ENCODE peak calls at places on chromosomes 12 and 14, in five cellular contexts. One of them, this sample, is unnamed.

GRCh38 chr14:101962503-101962874 is 1.9 kb upstream of the DYNC1H1 start:
- DNase-seq in activated CD4-positive, alpha-beta T cell treated with anti-CD3 and anti-CD28 coated beads for 24 hours: no peak
- DNase-seq in left ventricle myocardium superior: peak
- DNase-seq in CD8-positive, alpha-beta memory T cell: no peak
- DNase-seq in neural progenitor cell: no peak
- DNase-seq in this sample: peak

GRCh38 chr12:10641735-10642500 is 28.5 kb upstream of the MAGOHB start:
- DNase-seq in neural progenitor cell: no peak
- DNase-seq in CD8-positive, alpha-beta memory T cell: no peak
- DNase-seq in activated CD4-positive, alpha-beta T cell treated with anti-CD3 and anti-CD28 coated beads for 24 hours: no peak
- DNase-seq in left ventricle myocardium superior: no peak
- DNase-seq in this sample: peak

GRCh38 chr14:104214411-104214810 is 76.0 kb downstream of the KIF26A start:
- DNase-seq in left ventricle myocardium superior: peak
- DNase-seq in neural progenitor cell: no peak
- DNase-seq in CD8-positive, alpha-beta memory T cell: no peak
- DNase-seq in activated CD4-positive, alpha-beta T cell treated with anti-CD3 and anti-CD28 coated beads for 24 hours: no peak
- DNase-seq in this sample: no peak

GRCh38 chr12:4701863-4702262 is 18.3 kb upstream of the GALNT8 start:
- DNase-seq in activated CD4-positive, alpha-beta T cell treated with anti-CD3 and anti-CD28 coated beads for 24 hours: no peak
- DNase-seq in neural progenitor cell: no peak
- DNase-seq in left ventricle myocardium superior: no peak
- DNase-seq in CD8-positive, alpha-beta memory T cell: no peak
- DNase-seq in this sample: no peak

GRCh38 chr14:90278199-90279175 is 22.1 kb downstream of the PSMC1 start:
- DNase-seq in left ventricle myocardium superior: peak
- DNase-seq in activated CD4-positive, alpha-beta T cell treated with anti-CD3 and anti-CD28 coated beads for 24 hours: no peak
- DNase-seq in CD8-positive, alpha-beta memory T cell: no peak
- DNase-seq in neural progenitor cell: no peak
- DNase-seq in this sample: no peak

GRCh38 chr12:63826002-63826585 is 18.4 kb upstream of the SRGAP1 start:
- DNase-seq in activated CD4-positive, alpha-beta T cell treated with anti-CD3 and anti-CD28 coated beads for 24 hours: no peak
- DNase-seq in neural progenitor cell: peak
- DNase-seq in left ventricle myocardium superior: no peak
- DNase-seq in CD8-positive, alpha-beta memory T cell: no peak
- DNase-seq in this sample: peak

GRCh38 chr14:31268216-31268615 is 60.6 kb upstream of the HECTD1 start:
- DNase-seq in neural progenitor cell: no peak
- DNase-seq in activated CD4-positive, alpha-beta T cell treated with anti-CD3 and anti-CD28 coated beads for 24 hours: no peak
- DNase-seq in left ventricle myocardium superior: no peak
- DNase-seq in CD8-positive, alpha-beta memory T cell: no peak
- DNase-seq in this sample: no peak

GRCh38 chr12:122184522-122184921 is 1.6 kb downstream of the LRRC43 start:
- DNase-seq in activated CD4-positive, alpha-beta T cell treated with anti-CD3 and anti-CD28 coated beads for 24 hours: no peak
- DNase-seq in left ventricle myocardium superior: no peak
- DNase-seq in neural progenitor cell: no peak
- DNase-seq in CD8-positive, alpha-beta memory T cell: no peak
- DNase-seq in this sample: no peak

GRCh38 chr12:98469108-98469507 is 46.3 kb upstream of the TMPO start:
- DNase-seq in CD8-positive, alpha-beta memory T cell: no peak
- DNase-seq in left ventricle myocardium superior: no peak
- DNase-seq in activated CD4-positive, alpha-beta T cell treated with anti-CD3 and anti-CD28 coated beads for 24 hours: no peak
- DNase-seq in neural progenitor cell: no peak
- DNase-seq in this sample: no peak

GRCh38 chr12:12704593-12705230 is 8.7 kb upstream of the GPR19 start:
- DNase-seq in left ventricle myocardium superior: no peak
- DNase-seq in CD8-positive, alpha-beta memory T cell: no peak
- DNase-seq in activated CD4-positive, alpha-beta T cell treated with anti-CD3 and anti-CD28 coated beads for 24 hours: no peak
- DNase-seq in neural progenitor cell: peak
- DNase-seq in this sample: peak

GRCh38 chr14:59199614-59200013 is 11.1 kb downstream of the DAAM1 start:
- DNase-seq in left ventricle myocardium superior: no peak
- DNase-seq in neural progenitor cell: no peak
- DNase-seq in activated CD4-positive, alpha-beta T cell treated with anti-CD3 and anti-CD28 coated beads for 24 hours: no peak
- DNase-seq in CD8-positive, alpha-beta memory T cell: no peak
- DNase-seq in this sample: no peak

GRCh38 chr12:123089125-123089524 is 61.8 kb downstream of the PITPNM2 start:
- DNase-seq in activated CD4-positive, alpha-beta T cell treated with anti-CD3 and anti-CD28 coated beads for 24 hours: no peak
- DNase-seq in neural progenitor cell: no peak
- DNase-seq in left ventricle myocardium superior: no peak
- DNase-seq in CD8-positive, alpha-beta memory T cell: no peak
- DNase-seq in this sample: no peak

GRCh38 chr12:41521872-41522379 is 333.8 kb downstream of the PDZRN4 start:
- DNase-seq in CD8-positive, alpha-beta memory T cell: no peak
- DNase-seq in activated CD4-positive, alpha-beta T cell treated with anti-CD3 and anti-CD28 coated beads for 24 hours: no peak
- DNase-seq in left ventricle myocardium superior: no peak
- DNase-seq in neural progenitor cell: no peak
- DNase-seq in this sample: peak

GRCh38 chr14:100722367-100722766 is 4.3 kb upstream of the DLK1 start:
- DNase-seq in left ventricle myocardium superior: no peak
- DNase-seq in CD8-positive, alpha-beta memory T cell: no peak
- DNase-seq in activated CD4-positive, alpha-beta T cell treated with anti-CD3 and anti-CD28 coated beads for 24 hours: no peak
- DNase-seq in neural progenitor cell: no peak
- DNase-seq in this sample: no peak

GRCh38 chr12:46268617-46269428 is at the start of gene SLC38A1:
- DNase-seq in left ventricle myocardium superior: peak
- DNase-seq in CD8-positive, alpha-beta memory T cell: peak
- DNase-seq in neural progenitor cell: peak
- DNase-seq in activated CD4-positive, alpha-beta T cell treated with anti-CD3 and anti-CD28 coated beads for 24 hours: peak
- DNase-seq in this sample: peak

GRCh38 chr14:85444685-85445084 is 85.3 kb upstream of the FLRT2 start:
- DNase-seq in CD8-positive, alpha-beta memory T cell: no peak
- DNase-seq in left ventricle myocardium superior: no peak
- DNase-seq in activated CD4-positive, alpha-beta T cell treated with anti-CD3 and anti-CD28 coated beads for 24 hours: no peak
- DNase-seq in neural progenitor cell: no peak
- DNase-seq in this sample: peak

GRCh38 chr12:105235299-105235746 is 651 bp downstream of the APPL2 start:
- DNase-seq in CD8-positive, alpha-beta memory T cell: no peak
- DNase-seq in neural progenitor cell: peak
- DNase-seq in left ventricle myocardium superior: no peak
- DNase-seq in activated CD4-positive, alpha-beta T cell treated with anti-CD3 and anti-CD28 coated beads for 24 hours: no peak
- DNase-seq in this sample: peak

GRCh38 chr12:51217133-51217967 is 512 bp downstream of the POU6F1 start:
- DNase-seq in left ventricle myocardium superior: peak
- DNase-seq in activated CD4-positive, alpha-beta T cell treated with anti-CD3 and anti-CD28 coated beads for 24 hours: peak
- DNase-seq in CD8-positive, alpha-beta memory T cell: peak
- DNase-seq in neural progenitor cell: peak
- DNase-seq in this sample: peak

GRCh38 chr12:23686095-23686494 is 263.4 kb downstream of the SOX5 start:
- DNase-seq in left ventricle myocardium superior: no peak
- DNase-seq in CD8-positive, alpha-beta memory T cell: no peak
- DNase-seq in neural progenitor cell: no peak
- DNase-seq in activated CD4-positive, alpha-beta T cell treated with anti-CD3 and anti-CD28 coated beads for 24 hours: no peak
- DNase-seq in this sample: no peak

GRCh38 chr12:55723516-55724225 is 3.5 kb downstream of the RDH5 start:
- DNase-seq in neural progenitor cell: no peak
- DNase-seq in CD8-positive, alpha-beta memory T cell: no peak
- DNase-seq in activated CD4-positive, alpha-beta T cell treated with anti-CD3 and anti-CD28 coated beads for 24 hours: no peak
- DNase-seq in left ventricle myocardium superior: no peak
- DNase-seq in this sample: no peak

GRCh38 chr14:32682219-32682618 is 256.5 kb upstream of the NPAS3 start:
- DNase-seq in left ventricle myocardium superior: peak
- DNase-seq in CD8-positive, alpha-beta memory T cell: no peak
- DNase-seq in neural progenitor cell: no peak
- DNase-seq in activated CD4-positive, alpha-beta T cell treated with anti-CD3 and anti-CD28 coated beads for 24 hours: no peak
- DNase-seq in this sample: no peak

GRCh38 chr12:1845886-1846285 is 25.5 kb downstream of the LRTM2 start:
- DNase-seq in left ventricle myocardium superior: no peak
- DNase-seq in activated CD4-positive, alpha-beta T cell treated with anti-CD3 and anti-CD28 coated beads for 24 hours: no peak
- DNase-seq in CD8-positive, alpha-beta memory T cell: no peak
- DNase-seq in neural progenitor cell: no peak
- DNase-seq in this sample: no peak

GRCh38 chr12:91467686-91468085 is 285.1 kb upstream of the DCN start:
- DNase-seq in left ventricle myocardium superior: no peak
- DNase-seq in neural progenitor cell: no peak
- DNase-seq in activated CD4-positive, alpha-beta T cell treated with anti-CD3 and anti-CD28 coated beads for 24 hours: no peak
- DNase-seq in CD8-positive, alpha-beta memory T cell: no peak
- DNase-seq in this sample: no peak

GRCh38 chr14:101600891-101601602 is 39.8 kb downstream of the DIO3 start:
- DNase-seq in neural progenitor cell: no peak
- DNase-seq in activated CD4-positive, alpha-beta T cell treated with anti-CD3 and anti-CD28 coated beads for 24 hours: no peak
- DNase-seq in left ventricle myocardium superior: no peak
- DNase-seq in CD8-positive, alpha-beta memory T cell: no peak
- DNase-seq in this sample: peak

GRCh38 chr12:69284131-69284530 is 44.8 kb downstream of the CPSF6 start:
- DNase-seq in neural progenitor cell: peak
- DNase-seq in CD8-positive, alpha-beta memory T cell: peak
- DNase-seq in left ventricle myocardium superior: peak
- DNase-seq in activated CD4-positive, alpha-beta T cell treated with anti-CD3 and anti-CD28 coated beads for 24 hours: peak
- DNase-seq in this sample: peak

GRCh38 chr14:69842671-69843407 is 36.4 kb upstream of the SMOC1 start:
- DNase-seq in left ventricle myocardium superior: no peak
- DNase-seq in neural progenitor cell: peak
- DNase-seq in CD8-positive, alpha-beta memory T cell: no peak
- DNase-seq in activated CD4-positive, alpha-beta T cell treated with anti-CD3 and anti-CD28 coated beads for 24 hours: no peak
- DNase-seq in this sample: no peak

GRCh38 chr12:112939761-112940357 is 1.6 kb downstream of the OAS3 start:
- DNase-seq in CD8-positive, alpha-beta memory T cell: no peak
- DNase-seq in activated CD4-positive, alpha-beta T cell treated with anti-CD3 and anti-CD28 coated beads for 24 hours: no peak
- DNase-seq in neural progenitor cell: no peak
- DNase-seq in left ventricle myocardium superior: no peak
- DNase-seq in this sample: no peak

GRCh38 chr14:32366995-32367394 is 37.9 kb downstream of the AKAP6 start:
- DNase-seq in neural progenitor cell: peak
- DNase-seq in CD8-positive, alpha-beta memory T cell: no peak
- DNase-seq in left ventricle myocardium superior: no peak
- DNase-seq in activated CD4-positive, alpha-beta T cell treated with anti-CD3 and anti-CD28 coated beads for 24 hours: no peak
- DNase-seq in this sample: no peak